ENCODE peak calls at places on chromosomes 2 and 18, in nine cellular contexts. J is amygdala; K is posterior cingulate gyrus; A is T47D; C is T follicular helper cell; G is HFFc6; R is stimulated activated CD8-positive, alpha-beta memory T cell treated with anti-CD3 and anti-CD28 coated beads, Interleukin-4, amount 100 ng/mL, for 24 hours; E is adipocyte; P is activated CD4-positive, alpha-beta T cell treated with anti-CD3 and anti-CD28 coated beads, Interleukin-2, amount 50 U/mL, for 24 hours. U is an unnamed sample.

GRCh38 chr18:14974576-14974975 is 226.6 kb downstream of the ANKRD30B start:
- DNase-seq in J (no peak), K (no peak), A (no peak), C (no peak), G (no peak), R (no peak), E (no peak), P (no peak), U (no peak)

GRCh38 chr2:1051075-1051474 is 100.4 kb downstream of the SNTG2 start:
- DNase-seq in J (no peak), K (no peak), A (no peak), C (no peak), G (no peak), R (no peak), E (no peak), P (no peak), U (no peak)

GRCh38 chr2:38940746-38941145 is 51.1 kb downstream of the ARHGEF33 start:
- DNase-seq in J (no peak), K (no peak), A (no peak), C (no peak), G (no peak), R (no peak), E (no peak), P (no peak), U (no peak)

GRCh38 chr18:63951302-63951705 is 2.2 kb downstream of the HMSD start:
- DNase-seq in J (no peak), K (no peak), A (no peak), C (no peak), G (peak; percentile 12), R (no peak), E (no peak), P (no peak), U (no peak)

GRCh38 chr2:45651415-45652089 is at the start of gene PRKCE:
- DNase-seq in J (peak; percentile 36), K (peak; percentile 87), A (no peak), C (peak; percentile 34), G (no peak), R (peak; percentile 38), E (peak; percentile 63), P (peak; percentile 32), U (peak; percentile 45)

GRCh38 chr2:181420259-181421130 is 36.7 kb upstream of the ITGA4 start:
- DNase-seq in J (no peak), K (no peak), A (no peak), C (no peak), G (no peak), R (no peak), E (no peak), P (no peak), U (no peak)

GRCh38 chr2:19540739-19541503 is 182.5 kb upstream of the OSR1 start:
- DNase-seq in J (no peak), K (no peak), A (peak; percentile 2), C (no peak), G (peak; percentile 92), R (no peak), E (peak; percentile 89), P (no peak), U (peak; percentile 77)

GRCh38 chr2:64277101-64277849 is 133.1 kb upstream of the PELI1 start:
- DNase-seq in J (no peak), K (peak; percentile 86), A (no peak), C (no peak), G (no peak), R (no peak), E (no peak), P (no peak), U (no peak)

GRCh38 chr2:117858336-117858735 is 43.8 kb downstream of the DDX18 start:
- DNase-seq in J (no peak), K (no peak), A (no peak), C (no peak), G (no peak), R (no peak), E (no peak), P (no peak), U (no peak)

GRCh38 chr2:102253753-102254150 is 57.6 kb upstream of the IL1RL1 start:
- DNase-seq in J (no peak), K (no peak), A (no peak), C (no peak), G (no peak), R (no peak), E (no peak), P (no peak), U (no peak)

GRCh38 chr18:62281684-62282083 is 43.4 kb upstream of the TNFRSF11A start:
- DNase-seq in J (no peak), K (no peak), A (no peak), C (no peak), G (peak; percentile 80), R (no peak), E (peak; percentile 85), P (no peak), U (no peak)

U was measured in MM.1S.